ENCODE peak calls at places on chromosomes 11 and 22, in seven cellular contexts. R is tibial nerve, X is AG04450, C is tibial artery, Z is hepatocyte, N is neural progenitor cell, I is left ventricle myocardium inferior. Y is an unnamed sample.

GRCh38 chr11:68096962-68097361 is 24.2 kb downstream of the CHKA start:
- DNase-seq in R (no peak), X (no peak), C (no peak), Z (no peak), N (no peak), I (no peak), Y (no peak)

GRCh38 chr22:42654696-42655095 is 5.5 kb upstream of the CYB5R3 start:
- DNase-seq in R (no peak), X (no peak), C (no peak), Z (no peak), N (no peak), I (no peak), Y (no peak)

GRCh38 chr11:12818333-12819015 is 144.3 kb downstream of the TEAD1 start:
- DNase-seq in R (no peak), X (no peak), C (no peak), Z (no peak), N (no peak), I (peak), Y (no peak)

GRCh38 chr11:125236072-125236825 is 71.7 kb downstream of the PKNOX2 start:
- DNase-seq in R (no peak), X (no peak), C (peak), Z (no peak), N (no peak), I (no peak), Y (no peak)

GRCh38 chr11:118216621-118217526 is 7.9 kb downstream of the JAML start:
- DNase-seq in R (no peak), X (no peak), C (no peak), Z (no peak), N (no peak), I (no peak), Y (no peak)

GRCh38 chr22:50691521-50691920 is 18.9 kb downstream of the SHANK3 start:
- DNase-seq in R (peak), X (no peak), C (no peak), Z (no peak), N (peak), I (no peak), Y (no peak)

GRCh38 chr22:23698673-23699235 is 7.9 kb downstream of the RGL4 start:
- DNase-seq in R (no peak), X (no peak), C (no peak), Z (no peak), N (no peak), I (no peak), Y (no peak)

GRCh38 chr11:94864646-94865045 is 96.5 kb downstream of the AMOTL1 start:
- DNase-seq in R (no peak), X (no peak), C (no peak), Z (no peak), N (no peak), I (no peak), Y (no peak)

GRCh38 chr11:2779981-2780849 is 80.4 kb upstream of the KCNQ1OT1 start:
- DNase-seq in R (peak), X (no peak), C (peak), Z (peak), N (no peak), I (peak), Y (peak)

GRCh38 chr11:20397281-20397680 is 9.8 kb downstream of the PRMT3 start:
- DNase-seq in R (no peak), X (peak), C (no peak), Z (peak), N (peak), I (no peak), Y (no peak)

GRCh38 chr11:66846671-66847091 is 3.4 kb downstream of the RCE1 start:
- DNase-seq in R (no peak), X (no peak), C (peak), Z (no peak), N (no peak), I (no peak), Y (peak)

GRCh38 chr11:111631034-111631665 is 28.9 kb downstream of the SIK2 start:
- DNase-seq in R (no peak), X (no peak), C (no peak), Z (no peak), N (peak), I (no peak), Y (no peak)

GRCh38 chr11:102950622-102951081 is 4.9 kb downstream of the MMP13 start:
- DNase-seq in R (no peak), X (no peak), C (no peak), Z (no peak), N (no peak), I (no peak), Y (no peak)

GRCh38 chr22:37485714-37486223 is 415 bp downstream of the MFNG start:
- DNase-seq in R (no peak), X (no peak), C (no peak), Z (no peak), N (no peak), I (no peak), Y (no peak)

GRCh38 chr11:11967669-11968510 is 40.5 kb downstream of the DKK3 start:
- DNase-seq in R (no peak), X (no peak), C (no peak), Z (no peak), N (no peak), I (peak), Y (no peak)

GRCh38 chr11:23555085-23555484 is 694.8 kb upstream of the CCDC179 start:
- DNase-seq in R (no peak), X (no peak), C (no peak), Z (no peak), N (no peak), I (no peak), Y (no peak)

GRCh38 chr22:42328130-42328821 is 57.8 kb upstream of the TCF20 start:
- DNase-seq in R (no peak), X (no peak), C (no peak), Z (no peak), N (no peak), I (no peak), Y (no peak)

GRCh38 chr11:60785806-60786361 is 751 bp downstream of the MS4A10 start:
- DNase-seq in R (no peak), X (no peak), C (no peak), Z (no peak), N (no peak), I (no peak), Y (peak)
- TF ChIP-seq CTCF in R (peak), X (no peak), C (no peak), Z (no peak), N (no peak), I (no peak), Y (no peak)

GRCh38 chr11:120337133-120337895 is 1.1 kb downstream of the ARHGEF12 start:
- DNase-seq in R (no peak), X (no peak), C (peak), Z (peak), N (peak), I (peak), Y (no peak)
- H3K4me3 ChIP-seq in R (peak), X (peak), C (peak), Z (peak), N (peak), I (peak), Y (peak)

DNA sequence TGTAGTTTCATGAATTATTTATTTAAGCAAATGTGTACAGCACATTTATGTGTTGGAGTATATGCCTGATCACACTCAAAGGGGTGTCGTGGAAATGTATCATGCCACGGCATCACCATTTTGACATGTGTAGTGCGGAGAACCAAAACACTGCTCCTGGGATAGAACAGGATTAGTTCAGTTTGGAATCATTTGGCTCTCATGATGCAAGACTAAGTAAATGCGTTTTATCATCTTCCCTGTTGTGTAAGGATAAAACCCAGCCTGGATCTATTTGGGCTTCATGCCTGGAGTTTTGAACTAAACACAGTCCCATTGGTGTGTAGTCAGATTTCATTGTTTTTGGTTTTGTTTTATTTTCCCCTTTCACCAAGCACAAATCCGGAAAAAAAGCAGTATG is 574.3 kb downstream of the NTM start:
- DNase-seq in R (no peak), X (peak), C (no peak), Z (no peak), N (no peak), I (no peak), Y (no peak)
- H3K27ac ChIP-seq in R (no peak), X (peak), C (no peak), Z (no peak), N (no peak), I (no peak), Y (no peak)

GRCh38 chr11:70078095-70078795 is at the start of gene ANO1:
- DNase-seq in R (no peak), X (no peak), C (peak), Z (peak), N (peak), I (peak), Y (no peak)
- TF ChIP-seq CTCF in R (no peak), X (no peak), C (peak), Z (peak), N (no peak), I (peak), Y (no peak)

GRCh38 chr11:120255519-120255866 is 15.6 kb downstream of the POU2F3 start:
- DNase-seq in R (no peak), X (no peak), C (no peak), Z (no peak), N (peak), I (no peak), Y (no peak)
- H3K4me3 ChIP-seq in R (no peak), X (no peak), C (no peak), Z (no peak), N (peak), I (no peak), Y (no peak)

GRCh38 chr11:34789196-34789834 is 126.9 kb downstream of the APIP start:
- DNase-seq in R (no peak), X (no peak), C (no peak), Z (no peak), N (no peak), I (no peak), Y (no peak)
- H3K27ac ChIP-seq in R (no peak), X (no peak), C (no peak), Z (no peak), N (peak), I (no peak), Y (no peak)

DNA sequence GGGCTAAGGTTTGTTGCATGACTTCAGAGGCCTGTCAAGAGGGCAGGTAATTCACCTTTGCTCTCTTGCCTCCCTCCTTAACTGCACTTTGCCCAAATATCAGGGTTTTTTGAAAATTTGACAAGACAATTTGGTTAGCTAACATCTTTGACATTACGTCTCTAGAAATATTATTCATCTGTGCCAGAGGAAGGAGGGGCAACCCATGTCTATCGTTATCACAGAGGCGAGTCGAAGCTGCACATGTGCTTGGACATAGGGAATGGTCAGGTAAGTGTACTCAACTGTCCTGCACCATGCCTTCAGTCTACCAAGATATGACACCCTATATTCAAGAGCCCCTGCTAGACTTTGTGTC is 3.7 kb downstream of the AKIP1 start:
- DNase-seq in R (no peak), X (no peak), C (no peak), Z (no peak), N (no peak), I (no peak), Y (no peak)
- TF ChIP-seq CTCF in R (no peak), X (no peak), C (no peak), Z (no peak), N (no peak), I (no peak), Y (no peak)

GRCh38 chr11:73969091-73969490 is 13.6 kb downstream of the UCP2 start:
- DNase-seq in R (no peak), X (no peak), C (no peak), Z (no peak), N (no peak), I (no peak), Y (no peak)
- H3K4me3 ChIP-seq in R (no peak), X (no peak), C (no peak), Z (no peak), N (no peak), I (no peak), Y (no peak)

DNA sequence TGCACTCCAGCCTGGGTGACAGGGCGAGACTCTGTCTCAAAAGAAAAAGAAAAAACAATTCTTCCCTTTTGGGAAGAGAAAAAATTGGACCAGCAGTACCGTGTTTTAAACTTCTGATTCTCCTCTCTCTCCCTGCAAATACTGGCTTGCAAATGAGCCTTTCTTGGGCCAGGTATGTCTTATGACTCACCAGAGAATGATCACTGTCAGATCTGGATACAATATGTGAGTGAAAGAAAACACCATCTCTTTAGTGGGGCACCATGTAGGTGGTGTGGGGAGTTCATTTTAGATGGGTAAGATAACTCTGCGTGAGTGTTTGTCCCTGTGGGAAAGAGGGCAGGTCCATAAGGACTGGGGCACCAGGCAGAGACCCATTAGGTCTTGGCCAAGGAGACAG is 2.4 kb upstream of the SCGB2A2 start:
- DNase-seq in R (no peak), X (no peak), C (no peak), Z (no peak), N (no peak), I (no peak), Y (no peak)
- H3K27ac ChIP-seq in R (no peak), X (no peak), C (no peak), Z (no peak), N (no peak), I (no peak), Y (no peak)

GRCh38 chr11:19049351-19049750 is 11.2 kb downstream of the MRGPRX2 start:
- DNase-seq in R (no peak), X (no peak), C (no peak), Z (no peak), N (no peak), I (no peak), Y (no peak)
- TF ChIP-seq CTCF in R (no peak), X (no peak), C (no peak), Z (no peak), N (no peak), I (no peak), Y (no peak)